ENCODE peak calls at places on chromosomes 3 and 15, in five cellular contexts. One of them, this sample, is unnamed.

GRCh38 chr15:89472785-89473256 is 23.6 kb downstream of the RHCG start:
- DNase-seq in PC-3: peak; percentile 75
- DNase-seq in GM23248: peak; percentile 65
- DNase-seq in fibroblast of lung: peak; percentile 41
- DNase-seq in keratinocyte: peak; percentile 69
- DNase-seq in this sample: peak; percentile 79

GRCh38 chr15:86021281-86022264 is 58.1 kb upstream of the AGBL1 start:
- DNase-seq in PC-3: peak; percentile 50
- DNase-seq in GM23248: peak; percentile 1
- DNase-seq in fibroblast of lung: no peak
- DNase-seq in keratinocyte: no peak
- DNase-seq in this sample: peak; percentile 4

GRCh38 chr3:120909602-120909878 is 1.5 kb downstream of the STXBP5L start:
- DNase-seq in PC-3: no peak
- DNase-seq in GM23248: no peak
- DNase-seq in fibroblast of lung: no peak
- DNase-seq in keratinocyte: no peak
- DNase-seq in this sample: no peak

GRCh38 chr15:41842229-41842628 is 3.6 kb downstream of the PLA2G4B start:
- DNase-seq in PC-3: no peak
- DNase-seq in GM23248: no peak
- DNase-seq in fibroblast of lung: no peak
- DNase-seq in keratinocyte: no peak
- DNase-seq in this sample: no peak

GRCh38 chr3:197456271-197457091 is 99.3 kb downstream of the BDH1 start:
- DNase-seq in PC-3: no peak
- DNase-seq in GM23248: peak; percentile 92
- DNase-seq in fibroblast of lung: peak; percentile 82
- DNase-seq in keratinocyte: no peak
- DNase-seq in this sample: peak; percentile 91

GRCh38 chr15:92600902-92601301 is 54.7 kb downstream of the FAM174B start:
- DNase-seq in PC-3: peak; percentile 12
- DNase-seq in GM23248: no peak
- DNase-seq in fibroblast of lung: no peak
- DNase-seq in keratinocyte: no peak
- DNase-seq in this sample: no peak

GRCh38 chr3:16311960-16312451 is 47.0 kb downstream of the OXNAD1 start:
- DNase-seq in PC-3: no peak
- DNase-seq in GM23248: peak; percentile 89
- DNase-seq in fibroblast of lung: no peak
- DNase-seq in keratinocyte: no peak
- DNase-seq in this sample: no peak

GRCh38 chr3:195892355-195893120 is 15.8 kb downstream of the TNK2 start:
- DNase-seq in PC-3: peak; percentile 56
- DNase-seq in GM23248: peak; percentile 83
- DNase-seq in fibroblast of lung: peak; percentile 81
- DNase-seq in keratinocyte: no peak
- DNase-seq in this sample: no peak

GRCh38 chr3:71057526-71057894 is 526.0 kb downstream of the FOXP1 start:
- DNase-seq in PC-3: peak; percentile 87
- DNase-seq in GM23248: peak; percentile 34
- DNase-seq in fibroblast of lung: no peak
- DNase-seq in keratinocyte: no peak
- DNase-seq in this sample: no peak

GRCh38 chr15:81758789-81759188 is 287.0 kb downstream of the MEX3B start:
- DNase-seq in PC-3: no peak
- DNase-seq in GM23248: no peak
- DNase-seq in fibroblast of lung: no peak
- DNase-seq in keratinocyte: no peak
- DNase-seq in this sample: peak; percentile 3

GRCh38 chr15:58867926-58868325 is 65.6 kb downstream of the SLTM start:
- DNase-seq in PC-3: no peak
- DNase-seq in GM23248: no peak
- DNase-seq in fibroblast of lung: no peak
- DNase-seq in keratinocyte: no peak
- DNase-seq in this sample: no peak

GRCh38 chr15:68833734-68834334 is 13.1 kb upstream of the ANP32A start:
- DNase-seq in PC-3: no peak
- DNase-seq in GM23248: no peak
- DNase-seq in fibroblast of lung: peak; percentile 69
- DNase-seq in keratinocyte: no peak
- DNase-seq in this sample: no peak

GRCh38 chr3:157078131-157078835 is 81.7 kb downstream of the CCNL1 start:
- DNase-seq in PC-3: peak; percentile 20
- DNase-seq in GM23248: peak; percentile 62
- DNase-seq in fibroblast of lung: no peak
- DNase-seq in keratinocyte: no peak
- DNase-seq in this sample: peak; percentile 34

GRCh38 chr3:64266983-64267382 is 41.7 kb upstream of the PRICKLE2 start:
- DNase-seq in PC-3: no peak
- DNase-seq in GM23248: peak; percentile 54
- DNase-seq in fibroblast of lung: no peak
- DNase-seq in keratinocyte: no peak
- DNase-seq in this sample: no peak

GRCh38 chr3:126300761-126301481 is 56.3 kb downstream of the KLF15 start:
- DNase-seq in PC-3: no peak
- DNase-seq in GM23248: no peak
- DNase-seq in fibroblast of lung: peak; percentile 22
- DNase-seq in keratinocyte: no peak
- DNase-seq in this sample: no peak

GRCh38 chr15:58568157-58568571 is 136.4 kb downstream of the LIPC start:
- DNase-seq in PC-3: peak; percentile 3
- DNase-seq in GM23248: no peak
- DNase-seq in fibroblast of lung: no peak
- DNase-seq in keratinocyte: peak; percentile 50
- DNase-seq in this sample: peak; percentile 21

GRCh38 chr3:126745760-126746394 is 41.8 kb downstream of the CHCHD6 start:
- DNase-seq in PC-3: no peak
- DNase-seq in GM23248: no peak
- DNase-seq in fibroblast of lung: no peak
- DNase-seq in keratinocyte: no peak
- DNase-seq in this sample: no peak

GRCh38 chr3:45232531-45232930 is 6.4 kb upstream of the TMEM158 start:
- DNase-seq in PC-3: no peak
- DNase-seq in GM23248: no peak
- DNase-seq in fibroblast of lung: no peak
- DNase-seq in keratinocyte: no peak
- DNase-seq in this sample: peak; percentile 6

GRCh38 chr3:186152889-186153292 is 44.0 kb upstream of the ETV5 start:
- DNase-seq in PC-3: no peak
- DNase-seq in GM23248: no peak
- DNase-seq in fibroblast of lung: no peak
- DNase-seq in keratinocyte: no peak
- DNase-seq in this sample: no peak
- H3K4me3 ChIP-seq in PC-3: no peak overlapping the region
- H3K4me3 ChIP-seq in GM23248: no peak overlapping the region
- H3K4me3 ChIP-seq in fibroblast of lung: no peak overlapping the region
- H3K4me3 ChIP-seq in keratinocyte: no peak overlapping the region
- H3K4me3 ChIP-seq in this sample: no peak overlapping the region

DNA sequence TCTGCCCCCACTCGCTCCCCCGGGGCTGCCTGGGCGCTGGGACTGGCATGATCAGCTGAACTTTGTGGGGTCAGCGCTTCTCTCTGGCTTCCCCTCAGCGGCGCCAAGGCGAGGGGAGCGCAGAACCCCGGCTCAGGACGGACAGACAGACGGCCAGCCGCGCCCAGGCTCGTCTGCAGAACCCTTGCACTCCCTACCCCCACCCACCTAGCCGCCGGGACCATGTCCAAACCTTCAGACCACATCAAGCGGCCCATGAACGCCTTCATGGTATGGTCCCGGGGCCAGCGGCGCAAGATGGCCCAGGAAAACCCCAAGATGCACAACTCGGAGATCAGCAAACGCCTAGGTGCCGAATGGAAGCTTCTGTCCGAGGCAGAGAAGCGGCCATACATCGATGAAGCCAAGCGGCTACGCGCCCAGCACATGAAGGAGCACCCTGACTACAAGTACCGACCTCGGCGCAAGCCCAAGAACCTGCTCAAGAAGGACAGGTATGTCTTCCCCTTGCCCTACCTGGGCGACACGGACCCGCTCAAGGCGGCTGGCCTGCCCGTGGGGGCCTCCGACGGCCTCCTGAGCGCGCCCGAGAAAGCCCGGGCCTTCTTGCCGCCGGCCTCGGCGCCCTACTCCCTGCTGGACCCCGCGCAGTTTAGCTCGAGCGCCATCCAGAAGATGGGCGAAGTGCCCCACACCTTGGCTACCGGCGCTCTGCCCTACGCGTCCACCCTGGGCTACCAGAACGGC is 621 bp downstream of the SOX14 start:
- DNase-seq in PC-3: no peak
- DNase-seq in GM23248: no peak
- DNase-seq in fibroblast of lung: no peak
- DNase-seq in keratinocyte: no peak
- DNase-seq in this sample: no peak
- TF ChIP-seq EZH2 in PC-3: no peak
- TF ChIP-seq EZH2 in GM23248: peak; percentile 60
- TF ChIP-seq EZH2 in fibroblast of lung: no peak
- TF ChIP-seq EZH2 in keratinocyte: peak; percentile 81
- TF ChIP-seq EZH2 in this sample: no peak

GRCh38 chr15:71807125-71807629 is 3.2 kb upstream of the NR2E3 start:
- DNase-seq in PC-3: no peak
- DNase-seq in GM23248: no peak
- DNase-seq in fibroblast of lung: no peak
- DNase-seq in keratinocyte: no peak
- DNase-seq in this sample: peak; percentile 24
- H3K4me3 ChIP-seq in PC-3: no peak overlapping the region
- H3K4me3 ChIP-seq in GM23248: no peak overlapping the region
- H3K4me3 ChIP-seq in fibroblast of lung: no peak overlapping the region
- H3K4me3 ChIP-seq in keratinocyte: no peak overlapping the region
- H3K4me3 ChIP-seq in this sample: no peak overlapping the region

GRCh38 chr15:62163847-62164499 is 1.1 kb downstream of the C2CD4B start:
- DNase-seq in PC-3: no peak
- DNase-seq in GM23248: peak; percentile 20
- DNase-seq in fibroblast of lung: no peak
- DNase-seq in keratinocyte: no peak
- DNase-seq in this sample: peak; percentile 34

GRCh38 chr15:62165793-62166380 is 802 bp upstream of the C2CD4B start:
- DNase-seq in PC-3: no peak
- DNase-seq in GM23248: no peak
- DNase-seq in fibroblast of lung: no peak
- DNase-seq in keratinocyte: no peak
- DNase-seq in this sample: peak; percentile 62

GRCh38 chr15:62164500-62165028 is 521 bp downstream of the C2CD4B start:
- DNase-seq in PC-3: no peak
- DNase-seq in GM23248: peak; percentile 23
- DNase-seq in fibroblast of lung: no peak
- DNase-seq in keratinocyte: no peak
- DNase-seq in this sample: peak; percentile 48

GRCh38 chr15:62163397-62163796 is 1.7 kb downstream of the C2CD4B start:
- DNase-seq in PC-3: no peak
- DNase-seq in GM23248: no peak
- DNase-seq in fibroblast of lung: no peak
- DNase-seq in keratinocyte: no peak
- DNase-seq in this sample: no peak

DNA sequence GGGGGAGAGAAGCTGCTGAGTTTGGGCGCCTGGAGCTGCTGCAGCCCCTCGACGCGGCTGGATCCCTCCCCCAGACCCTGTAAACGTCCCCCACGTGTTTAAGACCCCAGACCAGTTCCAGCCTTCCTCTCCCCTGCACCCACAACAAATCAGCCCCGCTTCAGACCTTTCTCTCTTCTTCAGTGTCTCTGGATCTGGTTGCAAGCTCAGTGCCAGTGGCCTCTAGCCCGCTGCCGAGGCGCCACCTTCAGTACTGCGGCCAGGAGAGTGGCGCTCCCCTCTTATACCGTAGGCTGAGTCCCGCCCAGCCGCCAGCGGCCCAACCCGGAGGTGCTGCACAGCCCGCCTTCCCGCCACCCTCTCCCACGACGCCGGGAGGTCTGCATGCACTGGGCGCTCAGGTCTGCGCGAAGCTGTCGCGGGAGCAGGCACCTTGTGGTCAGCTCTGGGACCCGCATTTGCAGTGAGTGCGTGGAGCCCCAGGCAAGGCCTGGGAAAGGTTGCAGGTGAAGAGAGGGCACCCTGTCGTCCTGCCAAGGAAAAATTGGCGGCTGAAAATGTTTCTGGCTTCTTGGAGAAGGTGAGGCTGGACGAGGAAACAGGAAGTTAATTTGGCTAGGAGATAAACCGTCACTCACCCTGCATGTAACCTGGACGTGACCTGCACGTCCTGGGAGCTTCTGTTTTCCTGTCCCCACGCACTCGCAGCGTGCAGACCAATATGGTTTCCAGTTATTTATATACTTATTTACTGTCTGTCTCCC is at the start of gene C2CD4B:
- DNase-seq in PC-3: no peak
- DNase-seq in GM23248: peak; percentile 7
- DNase-seq in fibroblast of lung: no peak
- DNase-seq in keratinocyte: no peak
- DNase-seq in this sample: no peak
- TF ChIP-seq EZH2 in PC-3: no peak
- TF ChIP-seq EZH2 in GM23248: no peak
- TF ChIP-seq EZH2 in fibroblast of lung: peak; percentile 59
- TF ChIP-seq EZH2 in keratinocyte: peak; percentile 95
- TF ChIP-seq EZH2 in this sample: no peak